ENCODE peak calls at places on chromosome 16, in nine cellular contexts. Y is bronchial epithelial cell; F is lower lobe of right lung; T is stomach; Z is thoracic aorta; E is CD8-positive, alpha-beta T cell; B is neural progenitor cell; M is DND-41; A is heart left ventricle. I is an unnamed sample. For H3K36me3, the result is how much of the 10 kb centered on the place peaks cover.

GRCh38 chr16:87092958-87093357 is 224.2 kb downstream of the C16orf95 start:
- DNase-seq in M (no peak), F (no peak), B (no peak), T (no peak), E (no peak), Y (no peak), Z (no peak), A (no peak), I (no peak)

GRCh38 chr16:73268311-73268997 is 220.5 kb upstream of the ZFHX3 start:
- DNase-seq in T (no peak), A (no peak), Z (no peak), B (peak), F (no peak), M (no peak), E (no peak), Y (no peak), I (no peak)

GRCh38 chr16:87762071-87762571 is 3.7 kb downstream of the KLHDC4 start:
- DNase-seq in A (no peak), Y (no peak), F (no peak), B (no peak), Z (no peak), M (no peak), E (peak), T (no peak), I (no peak)

GRCh38 chr16:47695746-47696145 is 234.6 kb downstream of the PHKB start:
- DNase-seq in E (no peak), M (no peak), A (no peak), Y (no peak), B (no peak), T (no peak), Z (no peak), F (no peak), I (no peak)

GRCh38 chr16:10762336-10762995 is 18.8 kb downstream of the NUBP1 start:
- DNase-seq in Z (no peak), M (no peak), F (no peak), B (no peak), Y (no peak), E (no peak), A (no peak), T (no peak), I (no peak)

GRCh38 chr16:81703177-81704155 is 75.6 kb upstream of the PLCG2 start:
- DNase-seq in B (no peak), T (no peak), F (peak), E (no peak), Y (peak), M (no peak), A (no peak), Z (no peak), I (no peak)

GRCh38 chr16:80454802-80455201 is 86.0 kb upstream of the DYNLRB2 start:
- DNase-seq in B (no peak), E (no peak), T (no peak), F (no peak), A (no peak), Z (no peak), M (no peak), Y (no peak), I (no peak)

GRCh38 chr16:47732122-47732805 is 271.1 kb downstream of the PHKB start:
- DNase-seq in T (no peak), E (no peak), Y (peak), F (no peak), Z (no peak), M (no peak), A (no peak), B (no peak), I (no peak)

GRCh38 chr16:11034005-11034404 is 89.6 kb downstream of the CLEC16A start:
- DNase-seq in E (no peak), M (no peak), Z (no peak), Y (peak), F (no peak), B (no peak), A (no peak), T (no peak), I (no peak)

GRCh38 chr16:11679250-11679649 is 11.0 kb downstream of the SNN start:
- DNase-seq in F (no peak), T (no peak), Y (no peak), A (no peak), Z (no peak), E (no peak), B (no peak), M (no peak), I (no peak)

GRCh38 chr16:74718741-74719610 is 18.3 kb upstream of the MLKL start:
- DNase-seq in A (no peak), Z (no peak), B (no peak), F (no peak), M (no peak), Y (no peak), T (no peak), E (no peak), I (no peak)

GRCh38 chr16:75003931-75004330 is 5.1 kb downstream of the ZNRF1 start:
- DNase-seq in M (no peak), Z (no peak), B (no peak), F (no peak), E (no peak), Y (no peak), T (no peak), A (no peak), I (no peak)

GRCh38 chr16:9260665-9261064 is 169.2 kb downstream of the HAPSTR1 start:
- DNase-seq in Z (no peak), A (peak), T (peak), F (no peak), B (no peak), M (no peak), Y (no peak), E (no peak), I (no peak)

GRCh38 chr16:23368469-23368868 is 66.4 kb downstream of the SCNN1B start:
- DNase-seq in Z (no peak), M (no peak), E (no peak), T (no peak), B (no peak), F (no peak), Y (peak), A (no peak), I (no peak)

GRCh38 chr16:57039148-57039812 is 49.9 kb downstream of the NLRC5 start:
- DNase-seq in B (no peak), F (peak), T (no peak), E (no peak), A (no peak), M (peak), Y (no peak), Z (no peak), I (peak)
- H3K4me3 ChIP-seq in B (no peak), F (no peak), T (no peak), E (peak), A (no peak), M (no peak), Y (no peak), Z (no peak), I (no peak)

GRCh38 chr16:69855587-69855986 is 93.5 kb downstream of the WWP2 start:
- DNase-seq in T (no peak), A (no peak), B (no peak), Z (no peak), Y (no peak), E (no peak), F (no peak), M (no peak), I (no peak)

GRCh38 chr16:69852815-69853214 is 90.7 kb downstream of the WWP2 start:
- DNase-seq in F (no peak), A (no peak), Y (no peak), Z (no peak), T (no peak), M (no peak), E (no peak), B (no peak), I (no peak)

GRCh38 chr16:69848635-69849545 is 86.8 kb downstream of the WWP2 start:
- DNase-seq in M (no peak), Z (peak), Y (peak), B (no peak), A (peak), T (peak), F (peak), E (no peak), I (no peak)

GRCh38 chr16:69853481-69853880 is 91.3 kb downstream of the WWP2 start:
- DNase-seq in M (no peak), F (no peak), A (no peak), B (no peak), Z (no peak), T (no peak), Y (no peak), E (no peak), I (no peak)

GRCh38 chr16:69851491-69852240 is 89.5 kb downstream of the WWP2 start:
- DNase-seq in F (no peak), E (no peak), T (no peak), M (no peak), A (no peak), Z (no peak), B (no peak), Y (no peak), I (no peak)
- H3K36me3 ChIP-seq in F (under half), E (under half), T (under half), M (under half), A (under half), Z (under half), B (under half), Y (under half), I (under half)

DNA sequence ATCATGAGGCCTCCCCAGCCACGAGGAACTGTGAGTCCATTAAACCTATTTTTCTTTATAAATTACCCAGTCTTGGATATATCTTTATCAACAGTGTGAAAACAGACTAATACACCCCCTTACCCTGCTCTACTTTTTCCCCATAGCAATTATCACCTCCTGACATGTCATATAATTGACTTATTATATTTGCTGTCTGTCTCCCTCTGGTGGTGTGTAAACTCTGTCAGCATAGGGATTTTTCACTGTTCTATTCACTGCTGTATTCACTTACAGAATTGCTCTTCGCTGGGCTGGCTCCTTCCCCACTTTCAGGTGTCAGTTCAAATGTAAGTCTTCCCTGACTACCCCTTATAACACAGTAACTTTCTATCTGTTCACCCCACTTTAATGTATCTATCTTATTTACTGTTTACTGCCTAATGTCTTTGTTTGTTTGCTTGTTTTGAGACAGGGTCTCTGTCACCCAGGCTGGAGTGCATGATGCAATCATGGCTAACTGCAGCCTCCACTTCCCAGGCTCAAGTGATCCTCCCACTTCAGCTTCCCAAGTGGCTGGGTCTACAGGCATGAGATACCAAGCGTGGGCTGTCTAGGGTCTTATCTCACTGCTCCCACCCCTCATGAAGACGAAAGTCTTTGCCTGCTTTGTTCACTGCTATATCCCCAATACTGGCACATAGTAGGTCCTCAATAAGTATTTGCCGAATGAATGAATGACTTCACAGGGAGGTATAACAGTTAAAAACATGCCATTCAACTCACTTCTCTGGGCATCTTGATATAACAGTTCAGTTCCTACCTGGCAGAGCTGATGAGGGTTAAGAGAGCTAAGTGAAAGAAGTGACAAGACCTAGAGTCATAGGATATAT is 52.4 kb upstream of the CDH3 start:
- DNase-seq in T (no peak), F (no peak), E (no peak), Z (no peak), Y (peak), M (no peak), A (no peak), B (no peak), I (no peak)
- TF ChIP-seq CTCF in T (no peak), F (peak), E (peak), Z (no peak), Y (peak), M (peak), A (no peak), B (peak), I (peak)

DNA sequence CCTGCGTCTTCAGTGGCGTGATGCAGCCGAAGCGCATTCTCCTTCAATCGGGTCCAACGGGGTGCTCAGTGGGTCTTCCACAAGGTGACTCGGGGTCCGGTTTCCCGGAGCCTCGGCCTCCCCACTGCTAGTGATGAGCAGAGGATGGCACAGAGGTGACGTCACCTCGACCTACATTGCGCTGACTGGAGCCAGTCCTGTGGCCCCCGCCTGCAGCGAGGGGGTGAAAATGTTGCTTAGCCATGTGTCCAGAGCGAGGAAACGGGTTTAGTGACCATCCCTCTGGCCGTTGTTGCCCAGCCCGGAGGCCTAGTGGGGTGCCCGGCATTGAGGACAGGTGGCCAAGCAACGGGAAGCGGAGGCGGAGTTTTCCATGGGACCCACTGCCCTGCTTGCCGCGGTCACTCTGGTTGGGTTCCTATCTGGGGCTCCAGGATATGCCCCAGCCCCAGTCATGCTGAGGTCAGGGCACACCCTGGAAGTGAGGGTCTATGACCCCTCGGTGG is 190.6 kb upstream of the CIBAR2 start:
- DNase-seq in A (no peak), Y (no peak), T (no peak), M (no peak), B (no peak), F (no peak), E (no peak), Z (no peak), I (no peak)
- H3K4me3 ChIP-seq in A (no peak), Y (no peak), T (peak), M (no peak), B (peak), F (peak), E (no peak), Z (peak), I (no peak)

GRCh38 chr16:2072926-2073325 is 25.1 kb downstream of the TSC2 start:
- DNase-seq in A (no peak), F (no peak), M (no peak), B (no peak), Z (no peak), T (no peak), E (no peak), Y (no peak), I (no peak)
- H3K36me3 ChIP-seq in A (under half), F (half or more), M (half or more), B (under half), Z (under half), T (half or more), E (under half), Y (under half), I (under half)

DNA sequence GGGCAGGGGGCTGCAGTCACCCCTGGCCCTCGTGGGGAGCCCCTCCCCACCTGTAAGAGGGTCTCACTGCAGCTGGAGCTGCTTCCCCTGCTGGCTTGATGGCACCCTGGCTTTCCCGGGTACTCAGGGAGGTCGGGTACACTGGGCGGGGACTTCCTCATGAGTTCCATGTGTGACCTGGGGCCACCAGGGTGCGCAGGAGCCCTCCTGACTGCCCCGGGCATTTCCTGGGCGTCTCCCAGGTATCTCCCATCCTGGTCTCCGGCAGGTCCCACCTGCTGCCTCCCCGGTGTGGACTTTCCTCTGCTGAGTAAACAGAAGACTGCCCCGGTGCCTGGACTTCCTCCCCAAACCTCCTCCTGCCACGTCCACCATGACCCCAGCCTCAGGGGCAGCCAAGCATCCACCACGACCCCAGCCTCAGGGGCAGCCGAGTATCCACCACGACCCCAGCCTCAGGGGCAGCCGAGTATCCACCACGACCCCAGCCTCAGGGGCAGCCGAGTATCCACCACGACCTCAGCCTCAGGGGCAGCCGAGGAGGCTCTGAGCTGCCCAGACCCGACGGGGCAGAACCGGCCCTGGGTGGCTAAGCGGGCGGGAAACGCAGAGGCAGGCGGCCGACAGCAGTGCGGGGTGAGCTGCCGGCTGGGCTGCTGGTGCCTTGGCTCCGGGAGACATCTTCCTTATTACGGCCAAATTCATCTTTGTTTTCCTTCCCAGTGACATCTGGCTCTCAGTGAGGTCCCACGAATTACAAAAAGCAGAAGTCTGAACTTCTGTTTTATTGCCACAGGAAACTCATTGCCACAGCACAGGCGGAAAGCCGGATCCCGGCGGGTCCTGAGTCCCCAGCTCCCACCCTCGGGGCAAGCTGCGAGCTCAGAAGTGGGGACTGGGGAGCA is 40.7 kb downstream of the CBFA2T3 start:
- DNase-seq in Z (no peak), M (no peak), A (peak), Y (no peak), F (peak), E (no peak), T (no peak), B (no peak), I (no peak)
- TF ChIP-seq CTCF in Z (no peak), M (no peak), A (no peak), Y (no peak), F (no peak), E (no peak), T (no peak), B (peak), I (peak)

I was measured in GM06990.